ENCODE peak calls at places on chromosome 15, in four cellular contexts. X is stomach, A is IMR-90, J is psoas muscle. O is an unnamed sample.

GRCh38 chr15:37900286-37901221 is 33.9 kb upstream of the TMCO5A start:
- DNase-seq in X (no peak), A (peak), J (no peak), O (no peak)

GRCh38 chr15:25710184-25710583 is 152.9 kb downstream of the ATP10A start:
- DNase-seq in X (peak), A (no peak), J (peak), O (no peak)

GRCh38 chr15:88630141-88630721 is 8.6 kb upstream of the ISG20 start:
- DNase-seq in X (peak), A (no peak), J (no peak), O (no peak)

GRCh38 chr15:52257734-52258062 is 37.9 kb downstream of the MYO5C start:
- DNase-seq in X (no peak), A (peak), J (no peak), O (no peak)

GRCh38 chr15:70781236-70781635 is 17.9 kb upstream of the UACA start:
- DNase-seq in X (no peak), A (no peak), J (no peak), O (no peak)

GRCh38 chr15:60673918-60674558 is 195.1 kb upstream of the ICE2 start:
- DNase-seq in X (peak), A (peak), J (peak), O (no peak)

GRCh38 chr15:98914626-98915025 is 93.0 kb downstream of the PGPEP1L start:
- DNase-seq in X (no peak), A (peak), J (no peak), O (peak)

GRCh38 chr15:28921336-28921735 is 35.6 kb downstream of the APBA2 start:
- DNase-seq in X (no peak), A (no peak), J (no peak), O (no peak)

GRCh38 chr15:80426316-80426715 is 22.1 kb downstream of the ARNT2 start:
- DNase-seq in X (no peak), A (no peak), J (no peak), O (no peak)

GRCh38 chr15:62503451-62503850 is 338.4 kb upstream of the C2CD4B start:
- DNase-seq in X (no peak), A (no peak), J (no peak), O (no peak)

GRCh38 chr15:78660584-78660983 is 19.6 kb upstream of the CHRNB4 start:
- DNase-seq in X (no peak), A (no peak), J (no peak), O (no peak)

GRCh38 chr15:27399236-27399635 is 428.3 kb downstream of the GABRG3 start:
- DNase-seq in X (no peak), A (no peak), J (no peak), O (no peak)

GRCh38 chr15:45664451-45664850 is 29.6 kb downstream of the SQOR start:
- DNase-seq in X (no peak), A (peak), J (no peak), O (no peak)

GRCh38 chr15:98668566-98669308 is 20.4 kb downstream of the IGF1R start:
- DNase-seq in X (no peak), A (peak), J (no peak), O (no peak)

GRCh38 chr15:43538091-43538490 is 20.7 kb downstream of the MAP1A start:
- DNase-seq in X (no peak), A (no peak), J (no peak), O (no peak)

GRCh38 chr15:75123395-75123794 is 78.3 kb upstream of the C15orf39 start:
- DNase-seq in X (no peak), A (peak), J (no peak), O (no peak)

GRCh38 chr15:77180270-77180669 is 109.4 kb upstream of the TSPAN3 start:
- DNase-seq in X (no peak), A (no peak), J (no peak), O (no peak)

GRCh38 chr15:73572296-73572695 is 60.9 kb downstream of the NPTN start:
- DNase-seq in X (no peak), A (no peak), J (no peak), O (no peak)

GRCh38 chr15:51318382-51319150 is 19.8 kb downstream of the CYP19A1 start:
- DNase-seq in X (no peak), A (no peak), J (no peak), O (no peak)

GRCh38 chr15:51576451-51576850 is 46.1 kb downstream of the DMXL2 start:
- DNase-seq in X (no peak), A (no peak), J (no peak), O (no peak)

GRCh38 chr15:88635343-88635742 is 3.5 kb upstream of the ISG20 start:
- DNase-seq in X (no peak), A (no peak), J (no peak), O (no peak)

GRCh38 chr15:62732078-62732477 is 310.5 kb upstream of the TPM1 start:
- DNase-seq in X (no peak), A (no peak), J (no peak), O (no peak)

GRCh38 chr15:43762824-43763223 is 13.9 kb downstream of the ELL3 start:
- DNase-seq in X (no peak), A (peak), J (no peak), O (no peak)

GRCh38 chr15:98503970-98504369 is 144.4 kb upstream of the IGF1R start:
- DNase-seq in X (no peak), A (peak), J (no peak), O (peak)

GRCh38 chr15:43901485-43901884 is 74.7 kb downstream of the WDR76 start:
- DNase-seq in X (no peak), A (no peak), J (no peak), O (no peak)

GRCh38 chr15:45665261-45665660 is 30.4 kb downstream of the SQOR start:
- DNase-seq in X (no peak), A (no peak), J (no peak), O (no peak)

GRCh38 chr15:78247895-78248294 is 13.5 kb upstream of the ACSBG1 start:
- DNase-seq in X (no peak), A (no peak), J (no peak), O (no peak)

GRCh38 chr15:92187975-92188374 is 205.7 kb upstream of the ST8SIA2 start:
- DNase-seq in X (no peak), A (no peak), J (no peak), O (no peak)

GRCh38 chr15:48411971-48412591 is 80.9 kb downstream of the DUT start:
- DNase-seq in X (no peak), A (no peak), J (no peak), O (no peak)

GRCh38 chr15:99053380-99054024 is 45.9 kb upstream of the PGPEP1L start:
- DNase-seq in X (no peak), A (no peak), J (no peak), O (peak)

GRCh38 chr15:74653426-74654082 is 37.9 kb downstream of the CLK3 start:
- DNase-seq in X (peak), A (peak), J (no peak), O (no peak)

GRCh38 chr15:76177491-76178040 is 117.8 kb downstream of the TMEM266 start:
- DNase-seq in X (no peak), A (peak), J (peak), O (peak)
- TF ChIP-seq CTCF in X (no peak), A (no peak), J (no peak), O (no peak)

DNA sequence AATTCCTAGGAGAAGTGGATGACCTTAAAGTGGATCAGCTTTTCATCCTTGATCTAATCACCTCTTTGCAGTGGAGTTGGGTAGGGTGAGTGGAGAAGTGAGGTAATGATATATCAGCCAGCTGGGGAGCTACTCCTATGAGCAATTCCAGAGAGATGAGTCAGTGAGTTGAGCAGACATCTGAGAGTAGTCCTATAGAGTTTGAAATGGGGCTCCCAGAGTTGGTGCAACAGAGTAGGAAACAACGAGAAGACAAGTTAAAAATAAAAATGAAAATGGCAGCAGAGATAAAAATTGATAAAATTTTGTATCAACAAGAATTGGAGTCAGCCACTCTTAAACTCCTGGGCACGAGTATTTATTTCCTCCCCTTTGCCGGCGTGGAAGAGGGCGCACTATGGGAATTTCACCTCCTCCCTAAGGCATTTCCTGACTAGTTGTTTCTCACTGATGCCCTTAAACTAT is 150.8 kb upstream of the DPH6 start:
- DNase-seq in X (no peak), A (peak), J (no peak), O (no peak)
- H3K27ac ChIP-seq in X (peak), A (peak), J (no peak), O (peak)

DNA sequence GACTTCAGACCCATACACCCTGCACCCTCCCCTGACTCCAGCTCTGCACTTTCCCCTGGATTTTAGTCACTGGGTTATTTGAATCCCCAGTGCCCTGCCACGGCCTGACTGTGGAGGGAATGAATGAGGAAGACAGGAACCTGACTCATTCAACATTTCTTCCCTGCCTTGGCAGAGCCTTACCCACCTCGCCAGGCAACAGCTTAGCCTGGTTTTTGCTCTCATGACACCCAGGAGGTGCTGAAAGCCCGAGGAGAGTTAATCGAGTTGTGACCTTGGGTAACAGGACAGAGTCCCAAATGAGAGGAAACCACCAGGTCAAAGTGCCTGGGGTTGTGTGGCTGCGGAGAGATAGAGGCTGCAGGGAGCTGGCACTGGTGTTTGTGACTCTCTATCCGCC is 128.3 kb downstream of the SMAD6 start:
- DNase-seq in X (no peak), A (peak), J (no peak), O (peak)
- TF ChIP-seq CTCF in X (no peak), A (no peak), J (no peak), O (no peak)

GRCh38 chr15:53536479-53537120 is 222.9 kb downstream of the WDR72 start:
- DNase-seq in X (no peak), A (no peak), J (no peak), O (no peak)
- H3K27ac ChIP-seq in X (no peak), A (no peak), J (no peak), O (no peak)

DNA sequence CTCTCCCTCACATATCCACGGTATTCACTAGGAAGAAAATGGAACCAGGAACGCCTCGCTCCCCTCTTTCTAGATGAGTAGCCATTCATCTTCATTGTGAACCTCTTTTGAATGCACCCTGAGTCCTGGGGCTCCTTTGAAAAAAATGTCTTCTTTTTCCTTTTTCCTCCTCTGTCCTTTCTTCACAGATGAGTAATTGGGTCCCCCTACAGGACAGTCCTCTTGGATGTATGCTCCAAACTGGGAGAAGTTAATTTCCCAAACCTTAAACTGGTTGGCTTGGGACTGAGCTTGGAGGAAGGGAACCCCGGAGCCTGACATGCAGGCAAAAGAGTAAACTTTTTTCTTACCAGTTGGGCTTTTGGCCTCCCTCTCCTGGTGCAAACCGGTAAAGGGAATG is 108.8 kb downstream of the DPH6 start:
- DNase-seq in X (no peak), A (peak), J (no peak), O (no peak)
- TF ChIP-seq CTCF in X (no peak), A (peak), J (no peak), O (no peak)

GRCh38 chr15:101440846-101441590 is 48.5 kb downstream of the PCSK6 start:
- DNase-seq in X (peak), A (no peak), J (no peak), O (no peak)

GRCh38 chr15:101439920-101440319 is 49.6 kb downstream of the PCSK6 start:
- DNase-seq in X (peak), A (peak), J (no peak), O (no peak)

GRCh38 chr15:101438482-101439284 is 50.8 kb downstream of the PCSK6 start:
- DNase-seq in X (peak), A (no peak), J (no peak), O (no peak)

GRCh38 chr15:101437618-101438481 is 51.7 kb downstream of the PCSK6 start:
- DNase-seq in X (peak), A (no peak), J (no peak), O (no peak)

DNA sequence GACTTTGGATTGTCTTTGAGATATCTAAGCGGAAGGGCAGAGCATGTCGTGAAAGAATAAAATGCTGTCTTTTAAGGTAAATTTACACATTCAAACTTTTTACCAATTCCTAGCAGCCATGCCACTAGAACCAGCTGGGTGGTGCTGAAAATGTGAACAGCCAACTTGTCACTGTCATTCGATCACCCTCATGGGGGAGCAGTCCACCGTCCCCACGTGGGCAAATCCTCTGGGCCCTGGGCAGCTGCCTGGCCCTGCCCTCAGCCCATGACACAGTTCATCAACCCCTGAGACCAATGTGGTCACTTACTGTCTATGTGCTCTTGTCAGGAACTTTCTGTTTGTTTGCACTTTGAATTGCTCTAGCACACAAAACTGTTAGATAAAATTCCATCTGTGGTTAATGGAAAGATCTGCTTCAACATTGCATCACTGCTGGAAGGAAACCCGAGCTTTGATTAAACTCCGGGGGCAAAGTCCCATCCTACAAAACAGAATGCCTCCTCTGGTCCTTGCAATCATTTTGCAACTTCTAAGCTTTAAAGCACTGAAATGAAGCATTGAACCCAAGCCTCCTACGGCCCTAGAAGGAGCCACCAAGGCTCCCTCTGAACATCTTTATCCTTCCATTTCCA is 50.1 kb downstream of the PCSK6 start:
- DNase-seq in X (peak), A (no peak), J (peak), O (no peak)
- H3K27ac ChIP-seq in X (peak), A (no peak), J (peak), O (no peak)

O was measured in ascending aorta.